ENCODE peak calls at places on chromosomes 2 and 18, in seven cellular contexts. S, R, D, C, M, Z and H are unnamed samples.

GRCh38 chr18:28684746-28685145 is 507.8 kb upstream of the CDH2 start:
- DNase-seq in R (no peak), Z (no peak), D (no peak), M (no peak), S (no peak), C (peak), H (no peak)

GRCh38 chr18:48840491-48840877 is 110.3 kb downstream of the SMAD7 start:
- DNase-seq in M (peak), Z (peak), C (no peak), D (no peak), S (no peak), R (peak), H (no peak)

GRCh38 chr2:119728421-119728820 is 31.3 kb upstream of the PTPN4 start:
- DNase-seq in S (no peak), M (no peak), R (no peak), C (no peak), D (no peak), Z (no peak), H (no peak)

GRCh38 chr2:159362816-159363251 is 76.3 kb upstream of the WDSUB1 start:
- DNase-seq in M (no peak), D (no peak), R (no peak), Z (no peak), S (no peak), C (peak), H (no peak)

GRCh38 chr2:39252888-39253518 is 9.2 kb upstream of the CDKL4 start:
- DNase-seq in S (no peak), R (peak), Z (no peak), M (no peak), D (no peak), C (no peak), H (no peak)

GRCh38 chr2:70516596-70516995 is 37.0 kb downstream of the TGFA start:
- DNase-seq in S (peak), D (no peak), R (no peak), Z (no peak), C (peak), M (no peak), H (no peak)

GRCh38 chr18:8963876-8964275 is 138.6 kb upstream of the NDUFV2 start:
- DNase-seq in Z (no peak), D (no peak), S (no peak), C (peak), M (no peak), R (no peak), H (no peak)

GRCh38 chr2:48195168-48195567 is 288.9 kb upstream of the FBXO11 start:
- DNase-seq in S (no peak), D (no peak), Z (no peak), C (no peak), R (no peak), M (no peak), H (no peak)

GRCh38 chr2:200367155-200367554 is 60.7 kb downstream of the SPATS2L start:
- DNase-seq in M (peak), C (no peak), D (no peak), R (no peak), S (no peak), Z (no peak), H (no peak)

GRCh38 chr2:29615183-29615582 is 306.2 kb downstream of the ALK start:
- DNase-seq in C (no peak), D (no peak), R (no peak), M (no peak), Z (no peak), S (no peak), H (no peak)

GRCh38 chr18:49339146-49339545 is 121.3 kb downstream of the DYM start:
- DNase-seq in C (no peak), D (no peak), M (no peak), Z (no peak), R (no peak), S (no peak), H (no peak)

GRCh38 chr2:72901426-72901825 is 14.2 kb downstream of the SPR start:
- DNase-seq in S (no peak), C (no peak), M (no peak), D (no peak), Z (no peak), R (no peak), H (no peak)

GRCh38 chr2:128734521-128735295 is 416.0 kb upstream of the HS6ST1 start:
- DNase-seq in S (no peak), M (peak), D (peak), C (peak), Z (peak), R (peak), H (peak)

GRCh38 chr2:26809876-26810577 is 24.2 kb downstream of the CENPA start:
- DNase-seq in S (no peak), M (no peak), R (no peak), Z (no peak), D (no peak), C (no peak), H (no peak)

GRCh38 chr2:44999540-44999939 is 9.7 kb downstream of the SIX2 start:
- DNase-seq in S (no peak), R (no peak), M (no peak), Z (no peak), C (no peak), D (no peak), H (no peak)

GRCh38 chr2:176390276-176390675 is 121.0 kb downstream of the MTX2 start:
- DNase-seq in D (no peak), S (no peak), M (no peak), C (peak), Z (no peak), R (no peak), H (no peak)

GRCh38 chr18:78875268-78875997 is 104.2 kb upstream of the SALL3 start:
- DNase-seq in M (no peak), R (no peak), S (peak), D (peak), C (no peak), Z (no peak), H (no peak)

GRCh38 chr2:150271952-150272351 is 215.5 kb downstream of the RND3 start:
- DNase-seq in Z (no peak), C (peak), R (no peak), S (peak), D (no peak), M (no peak), H (no peak)

GRCh38 chr2:70960833-70961647 is 17.4 kb upstream of the ANKRD53 start:
- DNase-seq in C (no peak), Z (no peak), S (no peak), D (peak), R (no peak), M (no peak), H (peak)

GRCh38 chr2:42359304-42359749 is 1.7 kb downstream of the COX7A2L start:
- DNase-seq in D (no peak), C (no peak), M (no peak), S (no peak), R (no peak), Z (no peak), H (no peak)

GRCh38 chr2:204948364-204948763 is 403.1 kb downstream of the PARD3B start:
- DNase-seq in D (no peak), R (no peak), C (peak), Z (no peak), M (no peak), S (no peak), H (no peak)

GRCh38 chr2:212777020-212777491 is 238.5 kb upstream of the ERBB4 start:
- DNase-seq in C (peak), R (no peak), S (peak), D (no peak), Z (no peak), M (no peak), H (no peak)

GRCh38 chr2:98460573-98461560 is 16.2 kb downstream of the INPP4A start:
- DNase-seq in D (no peak), R (peak), M (peak), S (no peak), C (no peak), Z (peak), H (peak)

GRCh38 chr2:159497256-159497655 is 119.1 kb downstream of the BAZ2B start:
- DNase-seq in M (no peak), C (peak), Z (peak), D (no peak), S (peak), R (no peak), H (no peak)

GRCh38 chr2:222160125-222160524 is 138.7 kb downstream of the PAX3 start:
- DNase-seq in R (no peak), D (no peak), S (no peak), Z (no peak), C (no peak), M (no peak), H (no peak)

GRCh38 chr2:107392241-107392704 is 434.4 kb upstream of the RGPD4 start:
- DNase-seq in Z (no peak), D (no peak), S (no peak), C (no peak), M (no peak), R (peak), H (no peak)

DNA sequence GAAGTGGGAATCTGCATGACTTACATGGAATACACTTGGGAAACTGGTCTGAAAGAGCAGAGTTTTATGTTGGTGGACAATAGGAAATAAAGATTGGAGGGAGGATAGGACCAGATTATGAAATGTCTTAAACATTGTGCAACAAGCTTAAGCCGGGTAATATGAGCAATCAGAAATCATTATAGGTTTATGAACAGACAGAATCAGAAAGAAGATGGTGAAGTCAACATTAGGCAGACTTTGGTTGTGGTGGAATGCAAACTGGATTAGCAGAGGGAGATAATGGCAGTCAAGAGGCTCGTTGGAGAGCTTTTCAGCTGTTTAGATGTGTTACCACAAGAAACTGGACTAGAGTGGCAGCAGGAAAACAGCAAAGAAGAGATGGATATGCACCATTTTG is 43.5 kb downstream of the CRIM1 start:
- DNase-seq in C (no peak), S (no peak), D (no peak), M (no peak), R (no peak), Z (no peak), H (no peak)
- H3K27ac ChIP-seq in C (no peak), S (no peak), D (no peak), M (no peak), R (no peak), Z (no peak), H (no peak)

DNA sequence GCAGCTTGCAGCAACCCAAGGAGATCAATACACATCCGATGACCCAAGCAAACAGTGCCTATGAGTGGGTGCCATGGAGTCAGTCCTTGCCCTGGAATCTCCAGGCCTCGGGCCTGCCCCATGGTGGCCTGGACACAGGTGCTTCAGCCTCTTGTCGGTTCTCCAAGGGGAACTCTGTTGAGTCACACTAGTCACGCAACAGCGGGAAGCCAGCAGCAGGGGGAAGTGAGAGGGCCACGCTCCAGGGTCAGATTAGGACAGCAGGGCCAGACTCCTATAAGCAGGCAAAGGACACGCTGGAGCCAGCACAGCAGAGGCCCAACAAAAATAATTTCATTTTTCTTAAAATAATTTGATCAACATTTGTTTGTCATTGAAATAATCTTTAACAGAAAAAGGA is 16.6 kb upstream of the ARMC9 start:
- DNase-seq in D (peak), S (no peak), Z (peak), R (peak), M (peak), C (peak), H (no peak)
- H3K27ac ChIP-seq in D (peak), S (no peak), Z (peak), R (peak), M (peak), C (peak), H (no peak)

DNA sequence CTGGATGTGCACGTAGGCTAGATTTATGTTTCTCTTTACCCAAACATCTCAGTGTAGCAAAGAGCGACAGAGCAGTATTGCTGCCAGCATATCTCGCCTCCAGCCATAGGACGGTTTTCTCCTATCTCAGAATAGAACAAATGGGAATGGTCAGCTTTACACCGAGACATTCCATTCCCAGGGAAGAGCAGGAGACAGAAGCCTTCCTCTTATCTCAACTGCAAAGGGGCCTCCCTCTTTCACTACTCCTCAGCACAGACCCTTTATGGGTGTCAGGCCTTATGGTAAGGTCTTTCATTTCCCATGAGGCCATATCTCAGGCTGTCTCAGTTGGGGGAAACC is 19.2 kb upstream of the TMBIM1 start:
- DNase-seq in D (no peak), M (no peak), R (no peak), S (no peak), C (no peak), Z (no peak), H (no peak)
- H3K27ac ChIP-seq in D (no peak), M (no peak), R (peak), S (no peak), C (no peak), Z (no peak), H (no peak)

GRCh38 chr2:239846789-239847676 is 178.1 kb downstream of the NDUFA10 start:
- DNase-seq in M (no peak), D (no peak), Z (no peak), R (no peak), C (no peak), S (no peak), H (peak)
- H3K27ac ChIP-seq in M (no peak), D (no peak), Z (no peak), R (no peak), C (no peak), S (no peak), H (no peak)

GRCh38 chr18:22493940-22494339 is 76.2 kb upstream of the CTAGE1 start:
- DNase-seq in M (no peak), R (peak), D (no peak), Z (no peak), C (peak), S (no peak), H (no peak)
- H3K27ac ChIP-seq in M (no peak), R (peak), D (peak), Z (peak), C (no peak), S (no peak), H (no peak)

DNA sequence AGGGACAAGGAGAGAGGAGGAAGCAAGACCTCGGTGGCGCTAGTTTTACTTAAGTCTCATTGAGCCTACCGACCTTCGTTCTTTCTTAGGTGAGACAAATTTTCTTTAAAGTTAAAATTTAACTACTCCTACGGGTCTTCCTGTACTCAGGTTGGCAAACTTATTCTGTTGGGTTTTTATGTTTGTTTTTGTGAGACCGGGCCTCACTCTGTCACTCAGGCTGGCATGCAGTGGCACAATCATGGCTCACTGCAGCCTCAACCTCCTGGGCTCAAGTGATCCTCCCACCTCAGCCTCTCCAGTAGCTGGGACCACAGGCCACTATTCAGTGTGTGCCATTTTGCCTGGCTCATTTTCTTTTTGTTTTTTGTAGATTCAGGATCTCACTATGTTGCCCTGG is 189.0 kb downstream of the TNS1 start:
- DNase-seq in R (no peak), Z (no peak), C (no peak), M (no peak), S (no peak), D (no peak), H (no peak)
- H3K27ac ChIP-seq in R (no peak), Z (no peak), C (no peak), M (no peak), S (no peak), D (no peak), H (no peak)

GRCh38 chr2:219273887-219274391 is 5.2 kb upstream of the DNAJB2 start:
- DNase-seq in C (peak), Z (peak), M (peak), R (no peak), D (no peak), S (peak), H (no peak)
- H3K27ac ChIP-seq in C (peak), Z (peak), M (peak), R (peak), D (peak), S (peak), H (peak)